ENCODE peak calls at places on chromosome 22, in five cellular contexts. R is AG10803, C is fibroblast of lung, F is NCI-H2171, H is DMS153. B is an unnamed sample.

GRCh38 chr22:37733625-37734401 is 37.0 kb downstream of the TRIOBP start:
- DNase-seq in F (no peak), C (no peak), H (no peak), R (no peak), B (no peak)

GRCh38 chr22:50260801-50261614 is 475 bp downstream of the MAPK12 start:
- DNase-seq in C (peak; percentile 67), H (no peak), R (peak; percentile 61), F (peak; percentile 47), B (peak; percentile 71)

GRCh38 chr22:23518381-23519187 is 61.5 kb downstream of the IGLL1 start:
- DNase-seq in C (no peak), F (no peak), H (peak; percentile 40), R (no peak), B (no peak)

GRCh38 chr22:21067075-21067900 is 21.5 kb downstream of the LRRC74B start:
- DNase-seq in R (no peak), F (no peak), C (no peak), H (no peak), B (no peak)

GRCh38 chr22:19169002-19169946 is 9.3 kb downstream of the SLC25A1 start:
- DNase-seq in H (no peak), C (no peak), F (no peak), R (no peak), B (no peak)

GRCh38 chr22:36010090-36010489 is 18.5 kb downstream of the RBFOX2 start:
- DNase-seq in R (no peak), C (no peak), H (peak; percentile 43), F (peak; percentile 93), B (no peak)

GRCh38 chr22:37121887-37122591 is 12.5 kb upstream of the TMPRSS6 start:
- DNase-seq in F (no peak), R (peak; percentile 15), C (no peak), H (peak; percentile 80), B (no peak)

GRCh38 chr22:23258826-23259170 is 78.5 kb downstream of the BCR start:
- DNase-seq in F (no peak), R (no peak), C (no peak), H (no peak), B (no peak)

GRCh38 chr22:47811971-47812370 is 1049.5 kb downstream of the TBC1D22A start:
- DNase-seq in F (no peak), R (no peak), H (no peak), C (no peak), B (no peak)

GRCh38 chr22:21626073-21626734 is 3.6 kb downstream of the YDJC start:
- DNase-seq in R (no peak), F (no peak), C (no peak), H (no peak), B (no peak)

GRCh38 chr22:21448627-21449416 is 18.4 kb upstream of the TMEM191C start:
- DNase-seq in H (no peak), C (no peak), F (no peak), R (no peak), B (no peak)

GRCh38 chr22:27992294-27993165 is 73.5 kb upstream of the PITPNB start:
- DNase-seq in C (no peak), H (no peak), R (no peak), F (no peak), B (no peak)

GRCh38 chr22:48580481-48580970 is 1247.1 kb downstream of the BRD1 start:
- DNase-seq in C (no peak), F (no peak), R (no peak), H (no peak), B (peak; percentile 21)

GRCh38 chr22:50031189-50032091 is 18.9 kb upstream of the IL17REL start:
- DNase-seq in F (no peak), H (no peak), C (no peak), R (no peak), B (peak; percentile 68)

GRCh38 chr22:23263651-23264555 is 83.6 kb downstream of the BCR start:
- DNase-seq in H (no peak), F (no peak), R (no peak), C (no peak), B (no peak)